ENCODE peak calls at places on chromosomes 7 and 10, in five cellular contexts. One of them, this sample, is unnamed.
A peak's percentile ranks its signal among the peaks of the same experiment; 100 is the strongest.

GRCh38 chr10:131141645-131142445 is 169.7 kb downstream of the TCERG1L start:
- DNase-seq in CD8-positive, alpha-beta memory T cell: no peak
- DNase-seq in mesendoderm: no peak
- DNase-seq in HL-60: no peak
- DNase-seq in lower lobe of right lung: no peak
- DNase-seq in this sample: no peak

GRCh38 chr10:370222-370825 is 235.1 kb downstream of the ZMYND11 start:
- DNase-seq in CD8-positive, alpha-beta memory T cell: no peak
- DNase-seq in HL-60: no peak
- DNase-seq in lower lobe of right lung: no peak
- DNase-seq in mesendoderm: no peak
- DNase-seq in this sample: no peak

GRCh38 chr7:27185013-27185707 is at the start of gene HOXA11:
- DNase-seq in mesendoderm: peak; percentile 85
- DNase-seq in CD8-positive, alpha-beta memory T cell: no peak
- DNase-seq in lower lobe of right lung: no peak
- DNase-seq in HL-60: peak; percentile 88
- DNase-seq in this sample: no peak

GRCh38 chr10:117217196-117217761 is 20.0 kb downstream of the KCNK18 start:
- DNase-seq in HL-60: no peak
- DNase-seq in lower lobe of right lung: no peak
- DNase-seq in mesendoderm: peak; percentile 77
- DNase-seq in CD8-positive, alpha-beta memory T cell: no peak
- DNase-seq in this sample: no peak

GRCh38 chr7:45065031-45065995 is 23.5 kb downstream of the NACAD start:
- DNase-seq in CD8-positive, alpha-beta memory T cell: no peak
- DNase-seq in mesendoderm: no peak
- DNase-seq in HL-60: no peak
- DNase-seq in lower lobe of right lung: no peak
- DNase-seq in this sample: no peak

GRCh38 chr10:3102721-3103410 is 35.5 kb downstream of the PFKP start:
- DNase-seq in lower lobe of right lung: no peak
- DNase-seq in CD8-positive, alpha-beta memory T cell: no peak
- DNase-seq in mesendoderm: no peak
- DNase-seq in HL-60: no peak
- DNase-seq in this sample: no peak

GRCh38 chr10:134205-134742 is 981 bp upstream of the ZMYND11 start:
- DNase-seq in lower lobe of right lung: no peak
- DNase-seq in CD8-positive, alpha-beta memory T cell: peak; percentile 8
- DNase-seq in mesendoderm: peak; percentile 60
- DNase-seq in HL-60: no peak
- DNase-seq in this sample: no peak

GRCh38 chr7:147990837-147991236 is 599.7 kb upstream of the C7orf33 start:
- DNase-seq in HL-60: no peak
- DNase-seq in mesendoderm: peak; percentile 39
- DNase-seq in lower lobe of right lung: no peak
- DNase-seq in CD8-positive, alpha-beta memory T cell: no peak
- DNase-seq in this sample: no peak

GRCh38 chr10:115624448-115624847 is 531.3 kb downstream of the ATRNL1 start:
- DNase-seq in CD8-positive, alpha-beta memory T cell: no peak
- DNase-seq in mesendoderm: peak; percentile 85
- DNase-seq in HL-60: no peak
- DNase-seq in lower lobe of right lung: no peak
- DNase-seq in this sample: no peak

GRCh38 chr10:125057158-125058001 is 103.0 kb downstream of the CTBP2 start:
- DNase-seq in HL-60: no peak
- DNase-seq in CD8-positive, alpha-beta memory T cell: no peak
- DNase-seq in lower lobe of right lung: no peak
- DNase-seq in mesendoderm: peak; percentile 51
- DNase-seq in this sample: no peak

GRCh38 chr7:143988986-143989745 is 11.0 kb upstream of the OR6B1 start:
- DNase-seq in lower lobe of right lung: no peak
- DNase-seq in mesendoderm: no peak
- DNase-seq in CD8-positive, alpha-beta memory T cell: no peak
- DNase-seq in HL-60: no peak
- DNase-seq in this sample: peak; percentile 11

GRCh38 chr10:19730071-19730470 is 86.2 kb upstream of the PLXDC2 start:
- DNase-seq in CD8-positive, alpha-beta memory T cell: no peak
- DNase-seq in HL-60: no peak
- DNase-seq in lower lobe of right lung: no peak
- DNase-seq in mesendoderm: no peak
- DNase-seq in this sample: no peak

GRCh38 chr10:106573106-106573505 is 591.4 kb downstream of the SORCS1 start:
- DNase-seq in CD8-positive, alpha-beta memory T cell: no peak
- DNase-seq in HL-60: no peak
- DNase-seq in lower lobe of right lung: no peak
- DNase-seq in mesendoderm: peak; percentile 39
- DNase-seq in this sample: no peak

GRCh38 chr10:71548494-71548846 is 151.8 kb downstream of the CDH23 start:
- DNase-seq in lower lobe of right lung: no peak
- DNase-seq in mesendoderm: peak; percentile 56
- DNase-seq in CD8-positive, alpha-beta memory T cell: no peak
- DNase-seq in HL-60: peak; percentile 48
- DNase-seq in this sample: peak; percentile 50

GRCh38 chr7:120554960-120555571 is 282.1 kb downstream of the KCND2 start:
- DNase-seq in lower lobe of right lung: no peak
- DNase-seq in mesendoderm: peak; percentile 71
- DNase-seq in HL-60: no peak
- DNase-seq in CD8-positive, alpha-beta memory T cell: no peak
- DNase-seq in this sample: peak; percentile 25

GRCh38 chr7:99143853-99144672 is at the start of gene SMURF1:
- DNase-seq in HL-60: no peak
- DNase-seq in lower lobe of right lung: peak; percentile 80
- DNase-seq in CD8-positive, alpha-beta memory T cell: peak; percentile 66
- DNase-seq in mesendoderm: peak; percentile 60
- DNase-seq in this sample: peak; percentile 36

GRCh38 chr10:29703276-29703675 is 68.5 kb upstream of the SVIL start:
- DNase-seq in HL-60: no peak
- DNase-seq in mesendoderm: no peak
- DNase-seq in lower lobe of right lung: no peak
- DNase-seq in CD8-positive, alpha-beta memory T cell: no peak
- DNase-seq in this sample: no peak

GRCh38 chr10:113099431-113100298 is 149.6 kb downstream of the TCF7L2 start:
- DNase-seq in mesendoderm: peak; percentile 89
- DNase-seq in HL-60: no peak
- DNase-seq in lower lobe of right lung: peak; percentile 52
- DNase-seq in CD8-positive, alpha-beta memory T cell: no peak
- DNase-seq in this sample: no peak

GRCh38 chr7:155392726-155393570 is 65.0 kb upstream of the EN2 start:
- DNase-seq in lower lobe of right lung: no peak
- DNase-seq in CD8-positive, alpha-beta memory T cell: no peak
- DNase-seq in HL-60: no peak
- DNase-seq in mesendoderm: no peak
- DNase-seq in this sample: no peak

GRCh38 chr10:63210611-63211196 is 77.6 kb downstream of the NRBF2 start:
- DNase-seq in CD8-positive, alpha-beta memory T cell: no peak
- DNase-seq in lower lobe of right lung: no peak
- DNase-seq in mesendoderm: no peak
- DNase-seq in HL-60: no peak
- DNase-seq in this sample: no peak

GRCh38 chr7:55365103-55365679 is at the start of gene LANCL2:
- DNase-seq in CD8-positive, alpha-beta memory T cell: peak; percentile 41
- DNase-seq in HL-60: no peak
- DNase-seq in lower lobe of right lung: peak; percentile 72
- DNase-seq in mesendoderm: no peak
- DNase-seq in this sample: peak; percentile 45

GRCh38 chr10:48625013-48625412 is 20.1 kb upstream of the ARHGAP22 start:
- DNase-seq in lower lobe of right lung: no peak
- DNase-seq in HL-60: no peak
- DNase-seq in CD8-positive, alpha-beta memory T cell: no peak
- DNase-seq in mesendoderm: no peak
- DNase-seq in this sample: no peak

GRCh38 chr10:62842983-62843382 is 26.8 kb upstream of the EGR2 start:
- DNase-seq in mesendoderm: no peak
- DNase-seq in HL-60: no peak
- DNase-seq in CD8-positive, alpha-beta memory T cell: no peak
- DNase-seq in lower lobe of right lung: no peak
- DNase-seq in this sample: no peak

GRCh38 chr7:158442260-158442659 is 145.4 kb downstream of the PTPRN2 start:
- DNase-seq in HL-60: no peak
- DNase-seq in CD8-positive, alpha-beta memory T cell: no peak
- DNase-seq in lower lobe of right lung: no peak
- DNase-seq in mesendoderm: peak; percentile 46
- DNase-seq in this sample: peak; percentile 35

GRCh38 chr7:47314728-47315601 is 266.9 kb downstream of the TNS3 start:
- DNase-seq in HL-60: no peak
- DNase-seq in mesendoderm: peak; percentile 30
- DNase-seq in CD8-positive, alpha-beta memory T cell: no peak
- DNase-seq in lower lobe of right lung: no peak
- DNase-seq in this sample: no peak

GRCh38 chr10:30701471-30702173 is 72.1 kb upstream of the LYZL2 start:
- DNase-seq in lower lobe of right lung: no peak
- DNase-seq in HL-60: no peak
- DNase-seq in mesendoderm: peak; percentile 57
- DNase-seq in CD8-positive, alpha-beta memory T cell: peak; percentile 45
- DNase-seq in this sample: peak; percentile 75

GRCh38 chr10:21125471-21126228 is 228.5 kb upstream of the NEBL start:
- DNase-seq in HL-60: no peak
- DNase-seq in lower lobe of right lung: no peak
- DNase-seq in CD8-positive, alpha-beta memory T cell: no peak
- DNase-seq in mesendoderm: no peak
- DNase-seq in this sample: no peak

GRCh38 chr10:105579112-105579511 is 938.0 kb downstream of the SORCS3 start:
- DNase-seq in mesendoderm: no peak
- DNase-seq in HL-60: no peak
- DNase-seq in lower lobe of right lung: no peak
- DNase-seq in CD8-positive, alpha-beta memory T cell: no peak
- DNase-seq in this sample: no peak

GRCh38 chr7:47485640-47486435 is 96.1 kb downstream of the TNS3 start:
- DNase-seq in mesendoderm: no peak
- DNase-seq in CD8-positive, alpha-beta memory T cell: no peak
- DNase-seq in lower lobe of right lung: no peak
- DNase-seq in HL-60: no peak
- DNase-seq in this sample: no peak

DNA sequence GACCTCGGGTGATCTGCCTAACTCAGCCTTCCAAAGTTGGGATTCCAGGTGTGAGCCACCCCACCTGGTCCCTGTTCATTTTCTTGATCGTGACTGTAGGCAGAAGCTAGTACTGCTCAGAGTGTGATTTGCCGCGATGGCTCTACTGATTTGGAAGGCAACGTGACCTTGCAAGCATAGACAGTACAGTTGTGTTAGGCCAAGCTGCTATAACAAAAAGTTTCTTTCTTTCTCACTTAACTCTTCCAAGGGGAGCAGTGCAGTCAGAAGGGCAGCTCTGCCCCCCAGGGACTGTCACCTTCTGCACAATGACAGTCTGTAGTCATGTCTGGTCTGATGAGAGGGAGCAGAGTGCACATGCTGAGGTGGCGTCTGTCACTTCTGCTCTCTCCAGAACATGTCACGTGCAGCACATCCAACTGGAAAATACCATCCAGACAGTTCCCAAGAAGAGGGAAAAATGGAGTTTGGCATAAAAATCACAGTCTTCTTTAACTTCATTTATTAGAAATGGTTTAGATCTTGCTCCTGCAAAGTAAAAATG is 10.9 kb downstream of the OTUD1 start:
- DNase-seq in mesendoderm: no peak
- DNase-seq in HL-60: no peak
- DNase-seq in lower lobe of right lung: no peak
- DNase-seq in CD8-positive, alpha-beta memory T cell: no peak
- DNase-seq in this sample: no peak
- H3K4me3 ChIP-seq in mesendoderm: no peak overlapping the region
- H3K4me3 ChIP-seq in HL-60: no peak overlapping the region
- H3K4me3 ChIP-seq in lower lobe of right lung: no peak overlapping the region
- H3K4me3 ChIP-seq in CD8-positive, alpha-beta memory T cell: no peak overlapping the region
- H3K4me3 ChIP-seq in this sample: no peak overlapping the region

DNA sequence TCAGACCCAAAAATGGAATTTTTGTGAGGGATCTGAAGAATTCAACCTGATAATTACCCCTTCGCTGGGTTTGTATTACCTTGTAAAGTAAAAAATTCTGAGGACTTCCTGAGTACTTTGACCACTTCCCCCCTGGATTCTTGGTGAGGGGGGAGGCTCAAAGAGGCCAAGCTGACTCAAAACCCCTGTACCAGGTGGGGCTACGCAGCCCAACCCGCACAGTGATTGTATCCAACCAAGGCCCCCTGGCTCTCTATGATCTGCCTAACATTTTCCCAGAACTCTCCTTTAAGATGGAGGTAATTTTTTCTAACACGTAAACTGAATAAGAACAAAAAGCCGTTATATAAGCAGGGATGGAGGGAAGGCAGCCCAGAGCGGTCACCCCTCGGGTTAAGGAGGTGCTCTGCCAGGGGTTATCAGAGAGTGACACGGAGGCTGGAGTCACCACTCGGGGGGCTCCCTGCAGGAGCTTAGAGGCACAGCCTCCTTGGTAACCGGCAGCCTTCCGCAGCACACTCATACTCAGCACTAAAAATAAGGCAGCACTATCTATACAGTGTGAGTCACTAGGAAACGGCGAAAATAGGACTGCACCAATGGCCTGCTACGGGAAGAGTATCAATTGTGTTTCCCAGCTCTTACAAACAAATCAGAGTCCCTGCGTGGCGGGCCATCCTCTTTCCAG is 255.4 kb downstream of the ELMO1 start:
- DNase-seq in HL-60: no peak
- DNase-seq in mesendoderm: no peak
- DNase-seq in lower lobe of right lung: no peak
- DNase-seq in CD8-positive, alpha-beta memory T cell: no peak
- DNase-seq in this sample: no peak
- H3K4me3 ChIP-seq in HL-60: no peak overlapping the region
- H3K4me3 ChIP-seq in mesendoderm: no peak overlapping the region
- H3K4me3 ChIP-seq in lower lobe of right lung: no peak overlapping the region
- H3K4me3 ChIP-seq in CD8-positive, alpha-beta memory T cell: no peak overlapping the region
- H3K4me3 ChIP-seq in this sample: no peak overlapping the region

DNA sequence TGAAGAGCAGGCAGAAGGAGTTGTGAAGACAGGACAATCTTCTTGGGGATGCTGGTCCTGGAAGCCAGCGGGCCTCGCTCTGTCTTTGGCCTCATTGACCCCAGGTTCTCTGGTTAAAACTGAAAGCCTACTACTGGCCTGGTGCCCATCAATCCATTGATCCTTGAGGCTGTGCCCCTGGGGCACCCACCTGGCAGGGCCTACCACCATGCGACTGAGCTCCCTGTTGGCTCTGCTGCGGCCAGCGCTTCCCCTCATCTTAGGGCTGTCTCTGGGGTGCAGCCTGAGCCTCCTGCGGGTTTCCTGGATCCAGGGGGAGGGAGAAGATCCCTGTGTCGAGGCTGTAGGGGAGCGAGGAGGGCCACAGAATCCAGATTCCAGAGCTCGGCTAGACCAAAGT is 1.5 kb downstream of the CHPF2 start:
- DNase-seq in mesendoderm: no peak
- DNase-seq in HL-60: no peak
- DNase-seq in lower lobe of right lung: no peak
- DNase-seq in CD8-positive, alpha-beta memory T cell: no peak
- DNase-seq in this sample: no peak
- H3K4me3 ChIP-seq in mesendoderm: no peak overlapping the region
- H3K4me3 ChIP-seq in HL-60: peak overlapping the region; percentile 93
- H3K4me3 ChIP-seq in lower lobe of right lung: peak overlapping the region; percentile 74
- H3K4me3 ChIP-seq in CD8-positive, alpha-beta memory T cell: peak overlapping the region; percentile 89
- H3K4me3 ChIP-seq in this sample: peak overlapping the region; percentile 94

DNA sequence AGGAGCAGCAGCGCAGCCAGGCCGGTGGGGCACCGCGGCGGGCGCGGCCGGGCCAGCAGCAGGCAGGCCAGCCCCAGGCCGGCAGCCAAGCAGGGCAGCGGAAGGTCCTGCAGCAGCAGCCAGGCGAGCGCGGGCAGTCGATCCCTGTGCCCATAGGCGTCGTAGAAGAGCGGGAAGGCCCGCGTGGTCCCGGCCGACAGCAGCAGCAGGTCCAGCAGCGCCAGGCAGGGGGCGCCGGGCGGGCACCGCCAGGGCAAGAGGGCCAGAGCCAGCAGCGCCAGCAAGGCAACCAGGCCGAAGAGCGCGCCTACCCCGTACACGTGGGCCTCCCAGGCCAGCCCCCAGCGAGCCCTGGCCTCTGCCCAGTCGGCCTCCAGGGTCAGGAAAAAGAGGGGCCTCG is 8.4 kb upstream of the RBM28 start:
- DNase-seq in mesendoderm: peak; percentile 89
- DNase-seq in CD8-positive, alpha-beta memory T cell: no peak
- DNase-seq in HL-60: no peak
- DNase-seq in lower lobe of right lung: peak; percentile 73
- DNase-seq in this sample: no peak
- H3K4me3 ChIP-seq in mesendoderm: no peak overlapping the region
- H3K4me3 ChIP-seq in CD8-positive, alpha-beta memory T cell: no peak overlapping the region
- H3K4me3 ChIP-seq in HL-60: no peak overlapping the region
- H3K4me3 ChIP-seq in lower lobe of right lung: peak overlapping the region; percentile 14
- H3K4me3 ChIP-seq in this sample: no peak overlapping the region

This sample was measured in Jurkat, Clone E6-1.